ENCODE peak calls at places on chromosome 18, in six cellular contexts. M, N, A, Q, E and C are unnamed samples.

GRCh38 chr18:11412790-11413189 is 196.6 kb upstream of the SLC35G4 start:
- DNase-seq in M (no peak), E (no peak), Q (no peak), A (no peak), N (no peak), C (no peak)

GRCh38 chr18:62585274-62586147 is 62.7 kb downstream of the ZCCHC2 start:
- DNase-seq in E (no peak), Q (no peak), N (no peak), A (no peak), M (no peak), C (no peak)

GRCh38 chr18:1361931-1362330 is 457.3 kb downstream of the ADCYAP1 start:
- DNase-seq in M (no peak), E (no peak), Q (no peak), N (no peak), A (no peak), C (no peak)

GRCh38 chr18:14971461-14972185 is 223.7 kb downstream of the ANKRD30B start:
- DNase-seq in A (no peak), M (no peak), N (peak), Q (no peak), E (no peak), C (no peak)

GRCh38 chr18:59908790-59909189 is 9.0 kb downstream of the PMAIP1 start:
- DNase-seq in A (no peak), E (no peak), N (no peak), Q (no peak), M (no peak), C (no peak)

GRCh38 chr18:55544028-55544427 is 44.0 kb downstream of the TCF4 start:
- DNase-seq in Q (no peak), M (no peak), N (no peak), A (no peak), E (no peak), C (no peak)

GRCh38 chr18:42414756-42415454 is 459.9 kb downstream of the PIK3C3 start:
- DNase-seq in N (peak), M (peak), A (peak), E (no peak), Q (no peak), C (no peak)

GRCh38 chr18:9869713-9870430 is 15.9 kb upstream of the TXNDC2 start:
- DNase-seq in M (no peak), Q (peak), A (peak), E (peak), N (peak), C (peak)

GRCh38 chr18:58417752-58418151 is 211.1 kb downstream of the ALPK2 start:
- DNase-seq in Q (no peak), E (no peak), A (peak), M (no peak), N (no peak), C (no peak)

GRCh38 chr18:23259701-23260661 is 124.7 kb downstream of the CABLES1 start:
- DNase-seq in N (peak), A (peak), M (no peak), Q (peak), E (peak), C (peak)

GRCh38 chr18:73511751-73512525 is 635.7 kb downstream of the FBXO15 start:
- DNase-seq in N (no peak), E (no peak), Q (no peak), A (no peak), M (no peak), C (no peak)

GRCh38 chr18:60117321-60117720 is 217.5 kb downstream of the PMAIP1 start:
- DNase-seq in E (no peak), A (no peak), Q (no peak), N (no peak), M (no peak), C (no peak)

GRCh38 chr18:27931563-27931962 is 245.4 kb downstream of the CDH2 start:
- DNase-seq in M (no peak), Q (no peak), N (no peak), E (no peak), A (no peak), C (no peak)

GRCh38 chr18:4068552-4069158 is 386.5 kb downstream of the DLGAP1 start:
- DNase-seq in A (peak), Q (peak), E (peak), M (peak), N (peak), C (peak)

GRCh38 chr18:31233550-31234306 is 71.1 kb upstream of the DSC1 start:
- DNase-seq in Q (peak), A (no peak), E (no peak), M (no peak), N (no peak), C (no peak)